ENCODE peak calls at places on chromosomes 7 and 10, in nine cellular contexts. S is PC-3; L is CD8-positive, alpha-beta memory T cell; Q is ovary; X is mammary epithelial cell; Y is aorta; B is esophagus muscularis mucosa; H is naive thymus-derived CD4-positive, alpha-beta T cell; J is effector memory CD4-positive, alpha-beta T cell. C is an unnamed sample.
A peak's percentile ranks its signal among the peaks of the same experiment; 100 is the strongest.

GRCh38 chr10:95246582-95247051 is 44.2 kb downstream of the PDLIM1 start:
- DNase-seq in J (peak; percentile 8), L (peak; percentile 64), Q (peak; percentile 21), Y (peak; percentile 82), H (peak; percentile 43), X (peak; percentile 51), S (peak; percentile 74), B (peak; percentile 94), C (peak; percentile 65)

GRCh38 chr7:151174246-151175046 is 7.0 kb upstream of the GBX1 start:
- DNase-seq in B (no peak), Q (no peak), L (no peak), J (no peak), H (no peak), S (no peak), X (no peak), Y (peak; percentile 80), C (no peak)

GRCh38 chr10:89062861-89063260 is 72.3 kb downstream of the FAS start:
- DNase-seq in B (no peak), Y (peak; percentile 83), J (no peak), H (no peak), S (no peak), Q (peak; percentile 51), L (no peak), X (no peak), C (no peak)

GRCh38 chr7:31146026-31146425 is 93.9 kb downstream of the ADCYAP1R1 start:
- DNase-seq in Y (no peak), L (no peak), H (no peak), Q (no peak), B (no peak), S (peak; percentile 25), X (peak; percentile 48), J (no peak), C (no peak)

GRCh38 chr7:16129431-16130126 is 291.8 kb downstream of the CRPPA start:
- DNase-seq in B (no peak), H (no peak), X (peak; percentile 73), S (peak; percentile 86), J (no peak), Q (no peak), Y (no peak), L (no peak), C (peak; percentile 10)

GRCh38 chr7:149414745-149415390 is 46.0 kb downstream of the ZNF777 start:
- DNase-seq in B (peak; percentile 91), H (peak; percentile 35), S (no peak), L (peak; percentile 16), Q (peak; percentile 34), Y (peak; percentile 84), J (peak; percentile 22), X (peak; percentile 73), C (no peak)

GRCh38 chr7:30459591-30460245 is 18.9 kb downstream of the NOD1 start:
- DNase-seq in H (no peak), L (no peak), X (no peak), J (no peak), S (peak; percentile 54), Y (peak; percentile 81), Q (peak; percentile 74), B (no peak), C (no peak)

GRCh38 chr7:155794196-155794595 is 18.1 kb downstream of the SHH start:
- DNase-seq in H (no peak), B (no peak), Y (no peak), S (no peak), J (no peak), L (no peak), Q (no peak), X (no peak), C (no peak)

GRCh38 chr10:6204063-6204340 is 1.3 kb downstream of the PFKFB3 start:
- DNase-seq in H (peak; percentile 43), B (no peak), Y (peak; percentile 90), S (peak; percentile 12), X (no peak), Q (no peak), L (peak; percentile 15), J (peak; percentile 24), C (no peak)

GRCh38 chr7:26200113-26200443 is 468 bp downstream of the HNRNPA2B1 start:
- DNase-seq in J (peak; percentile 61), H (peak; percentile 87), Y (peak; percentile 89), S (peak; percentile 38), L (peak; percentile 68), Q (peak; percentile 74), B (no peak), X (peak; percentile 46), C (peak; percentile 79)

GRCh38 chr7:116525913-116526857 is 1.3 kb downstream of the CAV1 start:
- DNase-seq in B (peak; percentile 92), J (peak; percentile 26), S (peak; percentile 85), X (peak; percentile 77), L (peak; percentile 46), Q (peak; percentile 78), Y (peak; percentile 91), H (peak; percentile 52), C (peak; percentile 80)

GRCh38 chr10:30436200-30436599 is 2.2 kb downstream of the MAP3K8 start:
- DNase-seq in L (no peak), Q (no peak), B (no peak), X (no peak), J (no peak), Y (no peak), H (no peak), S (peak; percentile 64), C (peak; percentile 44)
- H3K4me3 ChIP-seq in L (peak overlapping the region; percentile 58), Q (peak overlapping the region; percentile 94), B (peak overlapping the region; percentile 82), X (no peak overlapping the region), J (no peak overlapping the region), Y (peak overlapping the region; percentile 92), H (peak overlapping the region; percentile 19), S (peak overlapping the region; percentile 98), C (no peak overlapping the region)

DNA sequence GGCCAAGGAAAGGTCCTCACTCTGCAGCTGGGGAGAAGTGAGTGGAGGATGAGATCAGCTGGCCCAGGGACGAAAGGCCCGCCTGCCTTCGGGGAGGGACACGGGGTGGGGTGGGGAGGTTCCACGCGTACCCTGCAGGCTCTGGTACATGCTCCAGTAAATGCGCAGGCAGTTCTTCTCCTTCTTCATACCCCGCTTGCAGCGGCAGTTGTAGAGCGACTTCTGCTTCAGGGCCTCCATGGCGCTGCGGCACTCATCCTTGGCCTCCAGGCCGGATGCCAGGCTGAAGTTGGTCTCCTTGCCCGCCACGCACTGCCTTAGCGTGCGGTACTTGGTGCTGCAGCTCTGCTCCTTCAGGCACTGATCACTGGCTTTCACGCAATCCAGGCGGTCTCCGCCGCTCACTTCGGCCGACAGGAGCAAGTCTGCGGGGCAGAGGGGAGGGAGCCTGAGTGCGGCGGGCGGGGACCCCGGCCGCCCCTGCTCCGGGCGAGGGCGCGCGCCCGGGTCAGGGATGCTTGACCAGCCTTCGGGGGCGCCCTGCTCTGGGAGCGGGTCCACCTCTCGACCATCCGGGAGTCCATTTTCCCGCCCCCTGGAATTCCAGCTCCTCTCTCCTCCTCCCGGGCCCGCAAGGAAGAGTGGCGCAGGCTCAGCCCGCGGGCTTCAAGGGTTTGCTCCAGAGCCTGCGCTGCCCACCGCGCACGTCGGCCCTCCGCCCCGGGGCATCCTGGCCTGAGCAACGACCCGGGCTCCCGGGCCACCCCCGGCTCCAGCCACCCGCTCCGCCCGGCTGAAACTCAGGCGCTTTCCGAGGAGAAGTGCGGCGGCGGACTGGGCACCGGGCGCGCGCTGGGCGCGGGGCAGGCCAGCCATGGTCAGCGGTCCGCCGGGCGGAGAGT is 2.1 kb downstream of the GFRA1 start:
- DNase-seq in X (no peak), S (no peak), H (no peak), Q (peak; percentile 12), B (no peak), J (no peak), L (no peak), Y (peak; percentile 77), C (no peak)
- H3K27ac ChIP-seq in X (no peak overlapping the region), S (no peak overlapping the region), H (no peak overlapping the region), Q (peak overlapping the region; percentile 53), B (peak overlapping the region; percentile 70), J (no peak overlapping the region), L (no peak overlapping the region), Y (no peak overlapping the region), C (no peak overlapping the region)

GRCh38 chr7:100189061-100189460 is 11.3 kb downstream of the STAG3 start:
- DNase-seq in J (no peak), L (no peak), X (no peak), Q (no peak), B (no peak), Y (no peak), H (no peak), S (no peak), C (no peak)
- H3K4me1 ChIP-seq in J (no peaks in the 10 kb centered on the region), L (peaks cover 15% of the 10 kb centered on the region), X (no peaks in the 10 kb centered on the region), Q (no peaks in the 10 kb centered on the region), B (no peaks in the 10 kb centered on the region), Y (no peaks in the 10 kb centered on the region), H (no peaks in the 10 kb centered on the region), S (no peaks in the 10 kb centered on the region), C (no peaks in the 10 kb centered on the region)

DNA sequence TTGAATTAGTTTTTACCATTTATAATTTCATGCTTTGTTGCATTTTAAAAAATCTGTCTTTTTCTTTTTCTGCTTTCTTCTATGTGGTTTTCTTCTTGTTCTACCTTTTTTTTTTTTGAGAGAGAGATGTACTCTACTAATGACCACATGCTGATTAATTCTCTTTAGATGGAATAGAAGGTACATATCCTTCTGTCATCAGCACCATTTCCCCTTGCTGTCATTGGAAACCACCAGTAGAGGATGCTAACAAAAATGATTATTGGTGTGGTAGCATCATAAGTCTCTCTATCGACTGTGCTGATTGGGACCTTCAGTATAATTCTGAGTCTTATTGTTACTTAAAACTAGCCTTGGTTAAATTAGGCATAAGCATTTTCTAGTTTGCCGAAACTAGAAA is 3.6 kb downstream of the ZEB1 start:
- DNase-seq in B (no peak), S (no peak), Y (no peak), L (no peak), X (no peak), Q (no peak), J (no peak), H (no peak), C (peak; percentile 45)
- H3K4me3 ChIP-seq in B (no peak overlapping the region), S (no peak overlapping the region), Y (no peak overlapping the region), L (no peak overlapping the region), X (no peak overlapping the region), Q (no peak overlapping the region), J (no peak overlapping the region), H (no peak overlapping the region), C (no peak overlapping the region)

GRCh38 chr10:120453886-120454285 is 3.1 kb upstream of the PLPP4 start:
- DNase-seq in B (peak; percentile 84), Y (no peak), S (no peak), Q (no peak), X (no peak), J (no peak), L (no peak), H (no peak), C (no peak)
- H3K27ac ChIP-seq in B (no peak overlapping the region), Y (no peak overlapping the region), S (no peak overlapping the region), Q (no peak overlapping the region), X (no peak overlapping the region), J (no peak overlapping the region), L (no peak overlapping the region), H (no peak overlapping the region), C (no peak overlapping the region)

GRCh38 chr7:105678811-105679495 is 97.7 kb upstream of the EFCAB10 start:
- DNase-seq in X (peak; percentile 57), Q (peak; percentile 79), L (no peak), Y (peak; percentile 92), B (peak; percentile 94), H (peak; percentile 26), J (no peak), S (peak; percentile 72), C (no peak)
- H3K4me1 ChIP-seq in X (peaks cover 3% of the 10 kb centered on the region), Q (peaks cover 13% of the 10 kb centered on the region), L (peaks cover 50% of the 10 kb centered on the region), Y (no peaks in the 10 kb centered on the region), B (peaks cover 48% of the 10 kb centered on the region), H (peaks cover 43% of the 10 kb centered on the region), J (peaks cover 48% of the 10 kb centered on the region), S (peaks cover 19% of the 10 kb centered on the region), C (no peaks in the 10 kb centered on the region)

GRCh38 chr7:90625562-90625961 is 29.4 kb downstream of the CDK14 start:
- DNase-seq in X (no peak), J (no peak), S (peak; percentile 13), B (no peak), Q (peak; percentile 68), L (no peak), H (no peak), Y (no peak), C (peak; percentile 97)
- H3K4me3 ChIP-seq in X (no peak overlapping the region), J (no peak overlapping the region), S (no peak overlapping the region), B (peak overlapping the region; percentile 10), Q (peak overlapping the region; percentile 10), L (no peak overlapping the region), H (no peak overlapping the region), Y (no peak overlapping the region), C (peak overlapping the region; percentile 8)